ENCODE peak calls at places on chromosomes 7 and 10, in four cellular contexts. K, N, U and B are unnamed samples.

GRCh38 chr10:124134251-124134650 is 40.9 kb upstream of the CHST15 start:
- DNase-seq in N (no peak), K (no peak), U (no peak), B (no peak)

GRCh38 chr10:89213191-89213808 is 6.2 kb upstream of the CH25H start:
- DNase-seq in K (no peak), U (no peak), N (no peak), B (no peak)

GRCh38 chr10:35335133-35335532 is 1.2 kb upstream of the CCNY start:
- DNase-seq in U (no peak), N (no peak), K (no peak), B (no peak)

GRCh38 chr7:134699021-134699818 is 52.6 kb downstream of the BPGM start:
- DNase-seq in U (no peak), K (no peak), N (no peak), B (no peak)

GRCh38 chr7:80060218-80060806 is 74.3 kb upstream of the GNAI1 start:
- DNase-seq in N (no peak), U (no peak), K (no peak), B (no peak)

GRCh38 chr10:79605308-79605707 is 5.4 kb upstream of the SFTPA1 start:
- DNase-seq in N (no peak), K (no peak), U (no peak), B (no peak)

GRCh38 chr10:60951272-60951724 is 7.3 kb upstream of the RHOBTB1 start:
- DNase-seq in U (no peak), K (no peak), N (no peak), B (no peak)

GRCh38 chr7:107961399-107961798 is 41.6 kb downstream of the LAMB1 start:
- DNase-seq in U (no peak), N (no peak), K (no peak), B (no peak)

GRCh38 chr10:94279835-94280709 is 82.7 kb downstream of the NOC3L start:
- DNase-seq in N (peak; percentile 32), U (peak; percentile 62), K (peak; percentile 11), B (no peak)

GRCh38 chr10:110859947-110860376 is 11.8 kb upstream of the PDCD4 start:
- DNase-seq in K (no peak), U (no peak), N (no peak), B (no peak)

GRCh38 chr10:3433131-3433530 is 260.5 kb upstream of the PITRM1 start:
- DNase-seq in N (no peak), K (no peak), U (no peak), B (no peak)

GRCh38 chr10:1591742-1592141 is 145.6 kb downstream of the ADARB2 start:
- DNase-seq in U (no peak), N (no peak), K (no peak), B (no peak)

GRCh38 chr7:98553666-98554065 is 63.4 kb upstream of the NPTX2 start:
- DNase-seq in K (no peak), U (no peak), N (no peak), B (no peak)

GRCh38 chr7:156207306-156207705 is 395.0 kb upstream of the SHH start:
- DNase-seq in K (no peak), N (no peak), U (no peak), B (no peak)

GRCh38 chr7:103011650-103012049 is 62.9 kb downstream of the FBXL13 start:
- DNase-seq in K (no peak), U (no peak), N (no peak), B (no peak)

GRCh38 chr7:94298943-94299342 is 95.8 kb upstream of the COL1A2 start:
- DNase-seq in U (no peak), K (no peak), N (no peak), B (no peak)

GRCh38 chr7:154777023-154777422 is 225.9 kb downstream of the PAXIP1 start:
- DNase-seq in N (no peak), U (no peak), K (no peak), B (no peak)

GRCh38 chr10:86953747-86954680 is 3.4 kb downstream of the MMRN2 start:
- DNase-seq in U (peak; percentile 88), N (no peak), K (no peak), B (no peak)
- TF ChIP-seq POLR2AphosphoS5 in U (no peak), N (peak; percentile 24), K (no peak), B (no peak)

GRCh38 chr7:7967909-7968543 is 570 bp upstream of the GLCCI1 start:
- DNase-seq in K (no peak), N (no peak), U (no peak), B (no peak)

GRCh38 chr7:7968544-7969305 is at the start of gene GLCCI1:
- DNase-seq in U (peak; percentile 79), N (peak; percentile 96), K (peak; percentile 98), B (peak; percentile 71)

GRCh38 chr7:7970113-7970619 is 1.6 kb downstream of the GLCCI1 start:
- DNase-seq in K (no peak), N (no peak), U (no peak), B (no peak)

GRCh38 chr7:7970620-7971307 is 2.2 kb downstream of the GLCCI1 start:
- DNase-seq in K (no peak), N (no peak), U (no peak), B (no peak)

GRCh38 chr7:7969306-7970112 is 913 bp downstream of the GLCCI1 start:
- DNase-seq in K (no peak), N (peak; percentile 33), U (no peak), B (peak; percentile 16)
- TF ChIP-seq POLR2A in K (peak; percentile 69), N (no peak), U (no peak), B (peak; percentile 61)

DNA sequence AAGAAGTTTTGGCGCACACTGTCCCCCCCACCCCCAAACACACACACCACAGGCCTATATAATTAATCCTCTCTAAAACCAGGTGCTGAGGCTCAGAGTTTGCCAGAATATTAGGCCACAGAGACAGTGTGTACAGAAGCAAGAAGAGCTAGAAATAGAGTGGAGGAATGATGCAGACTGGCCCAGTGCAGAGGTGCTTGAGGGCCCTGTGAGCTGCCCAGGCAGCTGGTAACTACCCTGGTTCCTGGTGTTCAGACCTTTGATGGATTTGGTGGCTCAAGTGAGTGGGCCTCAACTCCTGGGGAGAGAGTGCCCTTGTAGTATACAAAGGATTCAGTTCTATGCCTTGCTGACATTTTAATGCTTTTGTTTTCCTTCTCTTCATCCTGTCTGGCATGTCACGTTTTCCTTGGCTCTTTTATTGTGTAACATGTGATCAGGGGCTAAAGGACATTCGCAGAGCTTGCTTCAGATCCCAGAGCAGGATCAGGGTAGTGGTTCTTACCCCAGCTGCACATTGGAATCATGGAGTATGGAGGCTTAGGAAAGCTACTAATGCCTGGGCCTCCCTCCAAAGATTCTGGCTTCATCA is 20.1 kb downstream of the LRRC4 start:
- DNase-seq in K (no peak), N (no peak), U (no peak), B (no peak)
- TF ChIP-seq POLR2AphosphoS5 in K (no peak), N (no peak), U (no peak), B (no peak)

GRCh38 chr10:52319926-52320325 is 5.8 kb downstream of the DKK1 start:
- DNase-seq in K (no peak), N (no peak), U (no peak), B (no peak)
- TF ChIP-seq POLR2A in K (no peak), N (no peak), U (no peak), B (no peak)

DNA sequence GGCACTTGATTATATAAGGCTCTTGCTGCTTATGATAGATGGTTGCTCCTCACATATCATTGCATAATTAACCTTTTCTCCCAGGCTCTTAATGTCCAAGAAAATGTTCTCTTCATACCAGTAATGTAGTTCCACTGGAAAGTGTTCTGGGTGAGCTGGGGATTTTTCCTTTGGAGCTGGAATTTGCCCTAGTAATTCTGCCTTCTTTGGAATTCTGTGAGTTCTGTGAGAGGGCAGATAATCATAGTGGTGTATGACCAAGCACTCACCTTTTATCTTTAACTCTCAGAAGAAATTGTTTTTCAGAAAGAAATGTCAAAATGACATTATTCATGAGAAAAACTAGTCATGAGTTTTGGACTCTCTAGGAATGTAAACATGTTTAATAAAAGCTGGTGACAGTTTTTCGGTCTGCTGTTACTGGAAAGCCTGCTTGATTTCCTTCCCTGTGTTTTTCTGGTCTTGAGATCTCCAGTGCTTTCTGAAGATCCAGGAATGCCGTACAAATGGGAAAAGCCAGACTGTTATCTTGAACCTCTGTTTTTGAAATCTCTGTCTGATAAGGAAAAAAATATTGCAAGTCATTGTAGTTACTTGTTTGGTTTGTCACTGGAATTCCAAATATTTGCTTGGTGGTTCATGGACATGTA is 148.3 kb upstream of the PRPS1L1 start:
- DNase-seq in N (no peak), U (no peak), K (no peak), B (no peak)
- TF ChIP-seq POLR2AphosphoS5 in N (no peak), U (no peak), K (no peak), B (no peak)